ENCODE peak calls at places on chromosomes 1 and 21, in nine cellular contexts. C is aorta; A is neuronal stem cell; S is PC-3; R is tibial nerve; L is endodermal cell; Z is transverse colon; J is left ventricle myocardium inferior; E is effector memory CD4-positive, alpha-beta T cell. M is an unnamed sample.

GRCh38 chr1:118136511-118136937 is 48.5 kb downstream of the SPAG17 start:
- DNase-seq in C (no peak), A (no peak), S (peak; percentile 67), R (no peak), L (no peak), Z (no peak), J (no peak), E (no peak), M (no peak)

GRCh38 chr1:42747125-42747524 is 7.1 kb upstream of the CLDN19 start:
- DNase-seq in C (no peak), A (peak; percentile 39), S (peak; percentile 31), R (peak; percentile 19), L (peak; percentile 83), Z (peak; percentile 54), J (peak; percentile 40), E (peak; percentile 23), M (peak; percentile 40)

GRCh38 chr1:177444997-177445746 is 274.4 kb downstream of the BRINP2 start:
- DNase-seq in C (no peak), A (no peak), S (peak; percentile 7), R (no peak), L (no peak), Z (peak; percentile 18), J (no peak), E (no peak), M (no peak)

GRCh38 chr1:21530368-21531016 is 21.3 kb downstream of the ALPL start:
- DNase-seq in C (no peak), A (no peak), S (no peak), R (no peak), L (no peak), Z (no peak), J (no peak), E (no peak), M (no peak)

GRCh38 chr1:218460367-218460766 is 115.2 kb downstream of the TGFB2 start:
- DNase-seq in C (no peak), A (peak; percentile 23), S (peak; percentile 69), R (no peak), L (peak; percentile 70), Z (no peak), J (no peak), E (no peak), M (no peak)

GRCh38 chr1:192088496-192088895 is 69.8 kb upstream of the RGS18 start:
- DNase-seq in C (no peak), A (no peak), S (no peak), R (no peak), L (no peak), Z (no peak), J (no peak), E (no peak), M (no peak)

GRCh38 chr1:26410706-26411623 is at the start of gene LIN28A:
- DNase-seq in C (no peak), A (no peak), S (no peak), R (no peak), L (peak; percentile 75), Z (no peak), J (no peak), E (no peak), M (no peak)

GRCh38 chr1:81907569-81907968 is 106.8 kb downstream of the ADGRL2 start:
- DNase-seq in C (no peak), A (no peak), S (no peak), R (no peak), L (no peak), Z (no peak), J (no peak), E (no peak), M (peak; percentile 19)

GRCh38 chr21:42195378-42196031 is 23.4 kb upstream of the ABCG1 start:
- DNase-seq in C (no peak), A (no peak), S (no peak), R (no peak), L (no peak), Z (peak; percentile 44), J (peak; percentile 29), E (no peak), M (no peak)

GRCh38 chr1:239731079-239731744 is 344.8 kb downstream of the CHRM3 start:
- DNase-seq in C (no peak), A (no peak), S (no peak), R (no peak), L (no peak), Z (no peak), J (no peak), E (no peak), M (no peak)

GRCh38 chr1:2274231-2274967 is 46.3 kb downstream of the SKI start:
- DNase-seq in C (no peak), A (no peak), S (no peak), R (no peak), L (no peak), Z (no peak), J (no peak), E (no peak), M (no peak)

GRCh38 chr1:164440222-164440621 is 118.8 kb upstream of the PBX1 start:
- DNase-seq in C (no peak), A (no peak), S (peak; percentile 13), R (no peak), L (peak; percentile 59), Z (no peak), J (peak; percentile 16), E (no peak), M (peak; percentile 11)

GRCh38 chr1:215797859-215798258 is 230.8 kb downstream of the KCTD3 start:
- DNase-seq in C (no peak), A (no peak), S (no peak), R (no peak), L (no peak), Z (no peak), J (no peak), E (no peak), M (no peak)

GRCh38 chr1:180636138-180636537 is 4.3 kb downstream of the XPR1 start:
- DNase-seq in C (no peak), A (no peak), S (peak; percentile 21), R (no peak), L (no peak), Z (no peak), J (no peak), E (no peak), M (peak; percentile 63)

GRCh38 chr1:53080041-53080440 is 18.0 kb downstream of the PODN start:
- DNase-seq in C (peak; percentile 10), A (no peak), S (no peak), R (no peak), L (no peak), Z (no peak), J (no peak), E (no peak), M (no peak)

GRCh38 chr1:209823143-209824041 is 4.4 kb upstream of the UTP25 start:
- DNase-seq in C (no peak), A (peak; percentile 39), S (peak; percentile 78), R (no peak), L (no peak), Z (no peak), J (no peak), E (no peak), M (peak; percentile 57)

GRCh38 chr1:20972855-20973254 is 185.7 kb upstream of the HP1BP3 start:
- DNase-seq in C (no peak), A (no peak), S (no peak), R (no peak), L (no peak), Z (no peak), J (no peak), E (no peak), M (no peak)

GRCh38 chr1:231338270-231339128 is at the start of gene SPRTN:
- DNase-seq in C (no peak), A (no peak), S (peak; percentile 12), R (no peak), L (no peak), Z (no peak), J (no peak), E (no peak), M (no peak)

GRCh38 chr1:241611063-241611462 is 29.1 kb downstream of the CHML start:
- DNase-seq in C (no peak), A (peak; percentile 27), S (peak; percentile 96), R (no peak), L (no peak), Z (no peak), J (no peak), E (no peak), M (peak; percentile 87)

GRCh38 chr1:172761581-172762025 is 102.7 kb downstream of the FASLG start:
- DNase-seq in C (no peak), A (no peak), S (peak; percentile 98), R (no peak), L (no peak), Z (no peak), J (no peak), E (no peak), M (no peak)

GRCh38 chr1:1344672-1345361 is 4.4 kb downstream of the DVL1 start:
- DNase-seq in C (no peak), A (no peak), S (peak; percentile 100), R (no peak), L (peak; percentile 82), Z (peak; percentile 62), J (no peak), E (no peak), M (peak; percentile 90)

GRCh38 chr1:67431156-67431765 is 1.1 kb upstream of the SERBP1 start:
- DNase-seq in C (no peak), A (no peak), S (no peak), R (no peak), L (no peak), Z (no peak), J (no peak), E (no peak), M (peak; percentile 9)

GRCh38 chr1:23597635-23598388 is 38.5 kb upstream of the ID3 start:
- DNase-seq in C (no peak), A (no peak), S (no peak), R (no peak), L (peak; percentile 71), Z (no peak), J (no peak), E (no peak), M (no peak)
- H3K4me1 ChIP-seq in C (no peaks in the 10 kb centered on the region), A (peaks cover 23% of the 10 kb centered on the region), S (peaks cover 17% of the 10 kb centered on the region), R (peaks cover 11% of the 10 kb centered on the region), L (peaks cover 20% of the 10 kb centered on the region), Z (no peaks in the 10 kb centered on the region), J (peaks cover 15% of the 10 kb centered on the region), E (peaks cover 81% of the 10 kb centered on the region), M (no peaks in the 10 kb centered on the region)

GRCh38 chr1:98763488-98764141 is 102.1 kb downstream of the SNX7 start:
- DNase-seq in C (no peak), A (no peak), S (no peak), R (no peak), L (no peak), Z (no peak), J (no peak), E (no peak), M (no peak)
- H3K27ac ChIP-seq in C (no peak overlapping the region), A (no peak overlapping the region), S (no peak overlapping the region), R (no peak overlapping the region), L (no peak overlapping the region), Z (no peak overlapping the region), J (peak overlapping the region; percentile 2), E (no peak overlapping the region), M (no peak overlapping the region)

DNA sequence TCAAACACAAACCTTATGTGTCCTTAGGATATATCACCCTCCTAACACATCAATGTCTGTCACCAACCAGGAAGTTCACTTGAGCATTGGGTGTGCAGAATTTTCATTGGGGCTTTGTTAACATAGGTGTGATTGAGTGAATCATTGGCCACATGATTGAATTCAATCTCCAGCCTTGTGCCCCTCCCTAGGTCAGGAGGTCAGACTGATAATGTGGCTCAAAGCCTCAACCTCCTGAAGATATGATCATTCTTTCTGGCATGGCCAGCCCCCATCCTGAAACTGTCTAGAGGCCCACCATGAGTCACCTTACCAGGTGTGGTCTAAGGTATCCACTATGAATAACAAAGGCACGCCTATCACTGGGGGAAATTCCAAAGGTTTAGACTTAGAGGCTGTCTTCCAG is 90.1 kb downstream of the PKN2 start:
- DNase-seq in C (no peak), A (no peak), S (peak; percentile 91), R (no peak), L (peak; percentile 74), Z (peak; percentile 66), J (no peak), E (no peak), M (peak; percentile 98)
- H3K4me3 ChIP-seq in C (no peak overlapping the region), A (no peak overlapping the region), S (peak overlapping the region; percentile 34), R (no peak overlapping the region), L (peak overlapping the region; percentile 21), Z (no peak overlapping the region), J (no peak overlapping the region), E (no peak overlapping the region), M (no peak overlapping the region)

GRCh38 chr1:174269932-174270651 is 110.8 kb downstream of the RABGAP1L start:
- DNase-seq in C (no peak), A (no peak), S (no peak), R (no peak), L (no peak), Z (no peak), J (no peak), E (no peak), M (peak; percentile 77)
- H3K4me1 ChIP-seq in C (no peaks in the 10 kb centered on the region), A (no peaks in the 10 kb centered on the region), S (no peaks in the 10 kb centered on the region), R (peaks cover 4% of the 10 kb centered on the region), L (no peaks in the 10 kb centered on the region), Z (peaks cover 9% of the 10 kb centered on the region), J (peaks cover 25% of the 10 kb centered on the region), E (no peaks in the 10 kb centered on the region), M (peaks cover 2% of the 10 kb centered on the region)

M was measured in small intestine.